ENCODE peak calls at places on chromosomes 16 and 17, in nine cellular contexts. J, L, H, Q, R, V, G, C and M are unnamed samples.

GRCh38 chr16:65044861-65045260 is 77.0 kb downstream of the CDH11 start:
- DNase-seq in H (no peak), G (no peak), C (no peak), R (no peak), J (no peak), Q (no peak), L (no peak), V (no peak), M (no peak)

GRCh38 chr17:7019839-7020519 is 2.9 kb upstream of the BCL6B start:
- DNase-seq in H (no peak), G (no peak), L (peak), V (no peak), Q (peak), C (no peak), R (peak), J (no peak), M (no peak)

GRCh38 chr16:77585379-77585778 is 136.9 kb upstream of the NUDT7 start:
- DNase-seq in V (no peak), L (no peak), C (no peak), G (no peak), R (no peak), Q (no peak), H (no peak), J (no peak), M (no peak)

GRCh38 chr16:86343111-86343642 is 167.2 kb upstream of the FOXF1 start:
- DNase-seq in L (no peak), C (no peak), Q (no peak), H (no peak), V (no peak), G (no peak), R (peak), J (no peak), M (no peak)

GRCh38 chr17:58246104-58246740 is 7.8 kb downstream of the LPO start:
- DNase-seq in V (no peak), R (no peak), L (no peak), J (no peak), H (no peak), G (no peak), Q (no peak), C (no peak), M (no peak)

GRCh38 chr17:48486557-48486956 is 44.3 kb downstream of the HOXB1 start:
- DNase-seq in Q (no peak), C (no peak), G (no peak), J (peak), V (no peak), L (peak), R (no peak), H (peak), M (no peak)

GRCh38 chr17:4248504-4249277 is 15.1 kb downstream of the ANKFY1 start:
- DNase-seq in R (no peak), L (no peak), Q (no peak), G (no peak), C (no peak), V (no peak), H (no peak), J (no peak), M (no peak)

GRCh38 chr17:55089955-55090573 is 121.5 kb downstream of the STXBP4 start:
- DNase-seq in C (peak), J (peak), Q (peak), R (no peak), V (peak), G (no peak), H (peak), L (peak), M (no peak)

GRCh38 chr16:19817875-19818274 is 66.8 kb downstream of the GPRC5B start:
- DNase-seq in V (no peak), G (no peak), H (no peak), C (no peak), R (no peak), J (no peak), Q (no peak), L (no peak), M (no peak)

GRCh38 chr17:82033359-82034085 is 2.0 kb downstream of the RAC3 start:
- DNase-seq in L (no peak), V (no peak), H (no peak), Q (no peak), R (no peak), G (no peak), J (no peak), C (no peak), M (no peak)

GRCh38 chr17:77959216-77959925 is 868 bp downstream of the TNRC6C start:
- DNase-seq in C (no peak), V (no peak), Q (peak), G (no peak), J (no peak), L (no peak), R (peak), H (no peak), M (no peak)

GRCh38 chr16:72091217-72091616 is 2.2 kb downstream of the TXNL4B start:
- DNase-seq in G (no peak), R (no peak), J (no peak), Q (no peak), L (no peak), C (peak), H (no peak), V (no peak), M (no peak)

GRCh38 chr16:72098936-72099335 is 5.3 kb downstream of the DHX38 start:
- DNase-seq in L (peak), V (no peak), J (no peak), R (no peak), Q (peak), G (no peak), C (no peak), H (no peak), M (no peak)

GRCh38 chr16:72094266-72094610 is 591 bp downstream of the DHX38 start:
- DNase-seq in H (peak), Q (peak), C (no peak), G (no peak), L (no peak), V (no peak), J (no peak), R (no peak), M (no peak)

GRCh38 chr16:72093448-72094265 is at the start of the genes DHX38 and TXNL4B:
- DNase-seq in J (peak), L (peak), G (peak), H (peak), Q (peak), C (peak), V (peak), R (peak), M (peak)

DNA sequence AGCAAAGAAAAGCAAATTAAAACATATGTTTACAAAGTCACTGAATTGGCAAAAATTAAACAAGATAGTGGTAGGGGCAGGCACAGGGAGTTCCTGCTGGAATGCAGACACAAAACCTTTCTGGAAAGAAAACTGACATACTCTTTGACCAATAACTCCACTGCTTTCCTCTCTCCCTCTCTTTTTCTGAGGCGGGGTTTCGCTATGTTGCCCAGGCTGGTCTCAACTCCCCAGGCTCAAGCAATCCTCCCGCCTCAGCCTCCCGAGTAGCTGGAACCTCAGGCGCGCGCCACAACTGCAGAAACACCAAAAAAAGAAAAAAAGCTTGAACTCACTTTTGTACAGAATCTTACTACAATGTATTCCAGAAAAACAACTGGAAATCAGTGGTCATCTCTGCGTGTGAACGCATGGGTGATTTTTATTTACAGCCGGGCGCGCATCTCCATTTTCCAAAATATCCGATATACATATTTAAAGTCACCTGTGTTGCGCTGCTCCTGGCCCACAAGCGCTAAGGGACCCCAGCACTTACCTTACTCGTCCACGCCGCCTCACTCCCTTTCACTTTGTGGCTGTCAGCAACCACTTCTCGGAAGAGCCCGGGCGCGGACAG is 480 bp downstream of the TXNL4B start:
- DNase-seq in L (peak), Q (peak), C (peak), V (no peak), H (no peak), R (no peak), J (no peak), G (no peak), M (peak)
- TF ChIP-seq REST in L (no peak), Q (peak), C (no peak), V (no peak), H (no peak), R (no peak), J (no peak), G (no peak), M (no peak)

DNA sequence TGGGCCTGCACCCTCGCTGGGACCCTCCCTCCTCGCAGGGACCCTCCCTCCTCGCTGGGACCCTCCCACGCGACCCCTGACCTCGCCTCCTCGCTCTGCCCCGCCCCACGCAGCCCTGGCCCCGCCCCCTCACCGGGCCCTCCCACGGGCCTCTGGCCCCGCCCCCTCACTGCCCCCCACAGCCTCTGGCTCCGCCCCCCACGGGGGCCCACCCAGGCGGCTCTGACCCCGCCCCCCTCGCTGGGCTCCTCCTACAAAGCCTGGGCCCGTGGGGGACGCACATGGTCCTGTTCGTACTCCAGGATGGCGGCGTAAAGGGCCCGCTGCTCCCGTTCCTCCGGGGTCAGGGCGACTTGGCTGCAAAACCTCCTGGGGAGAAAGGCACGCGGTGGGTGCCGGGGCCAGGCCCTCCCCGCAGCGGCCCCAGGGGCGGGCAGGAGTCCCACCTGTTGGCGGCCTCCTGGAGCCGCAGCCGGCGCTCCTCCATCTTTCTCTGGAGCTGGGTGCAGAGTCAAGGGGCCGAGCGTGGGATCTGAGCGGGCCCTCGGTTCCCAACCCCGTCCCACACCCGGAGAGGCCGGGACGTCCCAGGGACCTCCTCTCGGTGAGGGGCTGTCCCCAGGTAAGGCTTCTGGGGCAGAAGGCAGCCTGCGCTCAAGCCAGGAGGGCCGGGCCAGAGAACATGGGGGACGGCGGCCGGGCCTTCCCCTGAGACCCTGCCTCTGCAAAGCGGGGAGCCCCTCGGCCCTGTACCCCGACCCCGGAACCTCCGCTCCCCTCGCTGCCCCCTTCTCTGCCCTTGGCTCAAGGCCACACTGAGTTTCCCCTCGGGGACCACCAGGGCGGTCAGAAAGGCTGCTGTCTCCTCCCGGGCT is 8.9 kb downstream of the VPS9D1 start:
- DNase-seq in G (no peak), H (peak), Q (peak), L (peak), C (no peak), R (peak), V (no peak), J (peak), M (no peak)
- H3K4me3 ChIP-seq in G (peak), H (peak), Q (peak), L (peak), C (no peak), R (peak), V (peak), J (peak), M (peak)

GRCh38 chr16:2533912-2534311 is 2.7 kb upstream of the CEMP1 start:
- DNase-seq in Q (no peak), G (no peak), L (no peak), H (no peak), J (no peak), R (no peak), V (no peak), C (no peak), M (no peak)

GRCh38 chr16:2537451-2538379 is at the start of gene PDPK1:
- DNase-seq in J (peak), C (peak), Q (peak), L (peak), R (peak), H (peak), G (peak), V (peak), M (peak)

GRCh38 chr16:2531696-2532493 is 687 bp upstream of the CEMP1 start:
- DNase-seq in G (peak), Q (peak), H (peak), C (peak), V (peak), J (peak), L (peak), R (peak), M (peak)

GRCh38 chr16:2532494-2533141 is 1.4 kb upstream of the CEMP1 start:
- DNase-seq in Q (peak), L (no peak), H (peak), J (peak), C (peak), R (peak), G (no peak), V (peak), M (no peak)

DNA sequence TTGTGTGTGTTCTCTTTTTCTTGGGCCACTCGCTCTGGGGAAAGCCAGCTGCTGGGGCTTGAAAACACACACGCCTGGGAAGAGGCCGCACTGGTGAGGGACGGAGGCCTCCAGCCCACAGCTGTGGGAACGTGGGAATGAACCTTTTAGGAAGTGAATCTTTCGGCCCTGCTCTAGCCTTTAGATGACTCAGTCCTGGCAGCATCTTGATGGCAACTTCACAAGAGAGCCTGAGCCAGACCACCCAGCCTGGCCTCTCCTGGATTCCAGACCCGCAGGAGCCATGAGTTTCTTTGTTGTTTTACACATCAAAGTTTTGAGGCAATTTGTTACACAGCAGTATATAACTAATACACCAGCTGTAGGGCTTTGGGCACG is 2.2 kb upstream of the PDPK1 start:
- DNase-seq in L (peak), C (no peak), V (no peak), R (no peak), G (no peak), H (no peak), J (no peak), Q (no peak), M (no peak)
- TF ChIP-seq REST in L (no peak), C (no peak), V (no peak), R (no peak), G (no peak), H (no peak), J (no peak), Q (no peak), M (no peak)

GRCh38 chr17:8371786-8372185 is 4.7 kb downstream of the KRABD2 start:
- DNase-seq in C (no peak), L (no peak), Q (no peak), V (no peak), J (no peak), H (no peak), R (no peak), G (no peak), M (no peak)

GRCh38 chr17:8376302-8377067 is at the start of gene KRABD2:
- DNase-seq in V (peak), H (peak), R (peak), J (peak), L (peak), Q (peak), C (peak), G (peak), M (peak)

GRCh38 chr17:8372422-8372821 is 4.1 kb downstream of the KRABD2 start:
- DNase-seq in Q (no peak), C (no peak), L (no peak), G (no peak), R (no peak), H (no peak), V (no peak), J (no peak), M (no peak)

GRCh38 chr17:8377422-8377821 is 918 bp upstream of the KRABD2 start:
- DNase-seq in Q (no peak), H (no peak), C (no peak), J (no peak), R (no peak), L (no peak), V (no peak), G (no peak), M (no peak)

DNA sequence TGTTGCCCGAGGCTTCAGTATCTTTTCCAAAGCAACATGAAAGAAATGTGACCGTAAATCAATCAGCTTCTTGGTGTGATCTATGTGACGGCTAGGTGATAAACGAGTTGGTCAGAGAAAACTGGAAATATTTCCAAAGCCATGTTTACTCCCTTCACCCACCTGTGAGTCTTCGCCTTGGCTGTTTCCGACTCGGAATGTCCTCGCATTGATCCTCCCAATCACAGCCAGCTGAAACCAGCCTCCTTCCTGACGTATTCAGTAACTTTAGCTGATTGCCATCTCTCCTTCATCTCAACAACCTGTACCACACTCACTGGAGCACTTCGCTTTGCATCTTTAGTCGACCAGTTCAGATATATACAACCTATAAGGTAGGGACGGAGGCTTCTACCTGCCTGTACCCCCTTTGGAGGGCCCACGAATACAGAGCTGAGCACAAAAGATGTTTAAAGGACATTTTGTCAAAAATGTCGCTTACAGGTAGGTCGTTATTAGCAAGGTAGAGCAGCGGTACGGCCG is 705 bp downstream of the KRABD2 start:
- DNase-seq in R (no peak), L (no peak), J (no peak), V (no peak), H (no peak), G (no peak), Q (peak), C (no peak), M (no peak)
- H3K4me3 ChIP-seq in R (peak), L (peak), J (peak), V (peak), H (peak), G (peak), Q (peak), C (peak), M (no peak)

DNA sequence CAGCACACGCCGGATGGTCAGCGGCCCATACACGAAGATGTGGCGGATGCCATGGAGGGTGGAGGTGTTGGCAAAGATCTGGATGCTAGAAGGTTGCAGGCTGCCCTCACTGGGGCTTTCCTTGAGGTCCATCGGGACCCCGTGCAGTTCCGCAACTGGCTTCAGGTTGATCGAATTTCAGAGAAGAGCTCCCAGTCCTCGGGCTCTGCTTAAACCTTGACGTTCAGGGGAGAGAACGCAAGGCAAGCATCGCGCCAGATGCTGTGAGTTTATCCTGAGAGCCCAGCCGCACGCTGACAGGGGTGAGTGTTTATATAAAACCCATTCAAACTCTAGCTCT is 98.7 kb upstream of the CCL2 start:
- DNase-seq in C (no peak), J (no peak), L (no peak), R (peak), V (no peak), H (no peak), Q (peak), G (no peak), M (no peak)
- TF ChIP-seq REST in C (no peak), J (no peak), L (no peak), R (no peak), V (no peak), H (no peak), Q (no peak), G (no peak), M (no peak)

GRCh38 chr17:73165616-73166404 is 1.0 kb downstream of the SSTR2 start:
- DNase-seq in Q (peak), H (no peak), L (no peak), G (no peak), V (no peak), C (no peak), R (peak), J (no peak), M (no peak)
- H3K4me3 ChIP-seq in Q (peak), H (no peak), L (peak), G (peak), V (peak), C (peak), R (peak), J (no peak), M (peak)

DNA sequence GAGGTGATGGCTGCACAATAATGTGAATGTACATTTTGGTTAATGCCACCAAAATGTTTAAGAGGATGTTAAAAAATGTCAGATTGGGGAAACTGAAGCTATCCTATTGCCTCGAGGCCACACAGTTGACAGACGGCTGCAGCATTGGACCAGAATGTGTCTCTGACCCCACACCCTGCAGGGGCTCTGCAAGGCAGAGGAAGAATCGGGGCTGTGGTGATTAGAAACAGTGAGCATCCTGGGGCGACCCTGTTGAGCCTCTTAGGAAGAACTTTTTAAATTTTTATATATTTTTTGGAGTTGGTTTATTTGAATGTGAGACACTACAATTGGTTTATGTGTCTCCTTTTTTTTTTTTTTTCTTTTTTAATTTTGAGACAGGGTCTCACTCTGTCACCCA is 15.0 kb upstream of the ADORA2B start:
- DNase-seq in V (no peak), C (no peak), R (no peak), L (no peak), J (no peak), H (no peak), G (no peak), Q (no peak), M (no peak)
- TF ChIP-seq REST in V (no peak), C (no peak), R (no peak), L (no peak), J (no peak), H (no peak), G (no peak), Q (no peak), M (no peak)

DNA sequence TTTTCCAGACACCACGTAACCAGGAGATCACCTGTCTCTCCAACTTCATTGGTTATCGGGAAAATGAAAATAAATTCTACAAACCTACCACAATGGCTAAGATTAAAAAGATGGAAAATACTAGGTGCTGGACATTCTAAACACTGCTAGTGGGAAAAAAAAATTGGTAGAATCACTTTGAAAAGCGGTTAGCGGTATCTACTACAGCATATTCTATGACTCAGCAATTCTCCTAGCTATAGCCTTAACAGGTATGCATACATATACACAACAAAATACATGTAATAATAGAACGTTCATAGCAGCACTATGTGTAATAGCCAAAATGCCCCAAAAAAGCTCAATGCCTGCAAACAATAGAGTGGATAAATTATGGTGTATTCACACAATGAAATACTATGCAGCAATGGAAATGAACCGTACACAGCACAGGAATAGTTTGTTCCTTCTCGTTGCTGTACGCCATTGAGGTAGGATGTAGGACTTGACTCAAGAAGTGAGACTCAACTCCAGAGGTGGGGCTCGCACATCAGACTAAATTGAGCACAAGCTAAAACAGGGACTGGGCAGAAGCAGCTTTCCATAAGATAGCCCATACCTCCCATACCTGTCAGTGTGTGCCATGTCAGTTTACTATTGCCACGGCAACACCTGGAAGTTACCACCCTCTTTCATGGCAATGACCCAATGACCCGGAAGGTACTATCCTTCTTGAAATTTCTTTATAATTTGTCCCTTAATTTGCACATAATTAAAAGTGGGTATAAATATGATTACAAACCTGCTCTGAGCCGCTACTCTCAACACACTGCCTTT is 44.8 kb downstream of the RNF157 start:
- DNase-seq in G (no peak), C (no peak), L (no peak), V (no peak), R (no peak), J (no peak), Q (no peak), H (peak), M (no peak)
- H3K4me3 ChIP-seq in G (no peak), C (no peak), L (no peak), V (no peak), R (no peak), J (no peak), Q (no peak), H (no peak), M (no peak)